ENCODE peak calls at places on chromosomes 4 and X, in five cellular contexts. R is stimulated activated CD4-positive, alpha-beta T cell treated with anti-CD3 and anti-CD28 coated beads, Interleukin-4, amount 100 ng/mL, for 48 hours; Z is ACHN; D is fibroblast of lung; T is nucleus accumbens. H is an unnamed sample.

GRCh38 chr4:109359040-109359646 is 56.7 kb upstream of the COL25A1 start:
- DNase-seq in R (no peak), Z (no peak), D (peak; percentile 31), T (no peak), H (no peak)

GRCh38 chrX:121671649-121672048 is 624.2 kb downstream of the GLUD2 start:
- DNase-seq in R (no peak), Z (no peak), D (no peak), T (no peak), H (no peak)

GRCh38 chrX:110180176-110180927 is 137.5 kb downstream of the AMMECR1 start:
- DNase-seq in R (no peak), Z (peak; percentile 40), D (peak; percentile 89), T (no peak), H (no peak)

GRCh38 chr4:8837181-8837811 is 34.3 kb downstream of the HMX1 start:
- DNase-seq in R (no peak), Z (no peak), D (no peak), T (no peak), H (peak; percentile 14)

GRCh38 chr4:162839814-162840213 is 326.9 kb downstream of the NAF1 start:
- DNase-seq in R (no peak), Z (peak; percentile 21), D (no peak), T (no peak), H (peak; percentile 35)

GRCh38 chrX:23344208-23344903 is 9.7 kb downstream of the PTCHD1 start:
- DNase-seq in R (no peak), Z (no peak), D (peak; percentile 20), T (no peak), H (no peak)

GRCh38 chr4:90982787-90983186 is 855.6 kb downstream of the CCSER1 start:
- DNase-seq in R (no peak), Z (no peak), D (no peak), T (no peak), H (no peak)

GRCh38 chr4:153750197-153750817 is 9.5 kb downstream of the RNF175 start:
- DNase-seq in R (peak; percentile 56), Z (peak; percentile 77), D (peak; percentile 62), T (peak; percentile 55), H (peak; percentile 91)

GRCh38 chr4:18980516-18981233 is 959.1 kb upstream of the LCORL start:
- DNase-seq in R (no peak), Z (no peak), D (no peak), T (no peak), H (no peak)

GRCh38 chr4:60744767-60745166 is 455.4 kb upstream of the ADGRL3 start:
- DNase-seq in R (no peak), Z (no peak), D (peak; percentile 10), T (no peak), H (no peak)

GRCh38 chrX:53261573-53261972 is 19.8 kb downstream of the IQSEC2 start:
- DNase-seq in R (no peak), Z (no peak), D (no peak), T (no peak), H (no peak)

GRCh38 chr4:89586318-89586717 is 250.6 kb downstream of the SNCA start:
- DNase-seq in R (no peak), Z (no peak), D (no peak), T (no peak), H (peak; percentile 78)

GRCh38 chr4:149997881-149998421 is 80.3 kb upstream of the DCLK2 start:
- DNase-seq in R (no peak), Z (peak; percentile 49), D (peak; percentile 69), T (no peak), H (peak; percentile 78)

GRCh38 chrX:111914398-111915092 is 38.6 kb downstream of the TRPC5OS start:
- DNase-seq in R (no peak), Z (no peak), D (peak; percentile 3), T (no peak), H (no peak)

GRCh38 chr4:169971456-169972015 is 54.7 kb downstream of the MFAP3L start:
- DNase-seq in R (no peak), Z (no peak), D (peak; percentile 79), T (no peak), H (no peak)

GRCh38 chrX:21745756-21746155 is 12.2 kb downstream of the SMPX start:
- DNase-seq in R (peak; percentile 40), Z (peak; percentile 1), D (no peak), T (no peak), H (peak; percentile 47)

H was measured in SK-MEL-5.